ENCODE peak calls at places on chromosomes 3 and 15, in nine cellular contexts. G, L, S, A, I, M, V, T and P are unnamed samples.

GRCh38 chr15:75902129-75902557 is 1.5 kb upstream of the FBXO22 start:
- DNase-seq in M (no peak), S (no peak), G (no peak), T (no peak), I (peak), L (peak), V (peak), A (no peak), P (no peak)

GRCh38 chr15:39579487-39580116 is 1.3 kb upstream of the THBS1 start:
- DNase-seq in A (no peak), S (peak), T (peak), L (peak), V (peak), I (peak), G (no peak), M (peak), P (no peak)

GRCh38 chr15:50797926-50798325 is 32.4 kb upstream of the SPPL2A start:
- DNase-seq in V (no peak), A (no peak), G (no peak), T (no peak), L (no peak), M (no peak), I (no peak), S (no peak), P (no peak)

GRCh38 chr15:75673426-75674247 is 25.9 kb downstream of the SNX33 start:
- DNase-seq in L (peak), M (peak), V (peak), T (no peak), I (peak), A (no peak), G (no peak), S (no peak), P (no peak)

GRCh38 chr3:24156466-24156865 is 211.4 kb downstream of the NR1D2 start:
- DNase-seq in A (no peak), S (peak), V (no peak), L (no peak), I (no peak), M (peak), T (no peak), G (no peak), P (no peak)

GRCh38 chr15:70061086-70061370 is 36.7 kb downstream of the TLE3 start:
- DNase-seq in A (no peak), G (no peak), L (no peak), V (no peak), I (no peak), T (no peak), S (no peak), M (no peak), P (no peak)

GRCh38 chr3:183437696-183438564 is 9.5 kb upstream of the MCF2L2 start:
- DNase-seq in S (no peak), L (no peak), I (no peak), M (no peak), T (no peak), G (no peak), A (no peak), V (no peak), P (no peak)

GRCh38 chr3:190101320-190102117 is 19.2 kb downstream of the P3H2 start:
- DNase-seq in L (no peak), A (no peak), M (peak), V (no peak), I (no peak), S (peak), T (no peak), G (no peak), P (no peak)

GRCh38 chr3:125229168-125229567 is 16.6 kb upstream of the SLC12A8 start:
- DNase-seq in T (no peak), L (no peak), G (no peak), V (no peak), A (no peak), S (no peak), I (no peak), M (no peak), P (no peak)

GRCh38 chr3:43865887-43866528 is 175.3 kb downstream of the ABHD5 start:
- DNase-seq in G (no peak), T (peak), V (no peak), A (no peak), S (no peak), I (no peak), L (no peak), M (no peak), P (no peak)

GRCh38 chr3:194485471-194485875 is 1.3 kb downstream of the ATP13A3 start:
- DNase-seq in I (no peak), T (no peak), L (no peak), G (no peak), A (no peak), V (no peak), M (peak), S (peak), P (no peak)

GRCh38 chr15:68586274-68586961 is 7.6 kb downstream of the CORO2B start:
- DNase-seq in G (no peak), A (no peak), M (peak), T (no peak), S (no peak), I (no peak), V (no peak), L (no peak), P (no peak)

GRCh38 chr3:152352559-152352958 is 83.8 kb downstream of the MBNL1 start:
- DNase-seq in L (no peak), T (no peak), V (no peak), M (peak), G (no peak), I (no peak), S (no peak), A (no peak), P (no peak)

GRCh38 chr15:39153058-39153457 is 427.8 kb upstream of the THBS1 start:
- DNase-seq in V (no peak), L (no peak), A (no peak), S (no peak), I (no peak), T (no peak), G (no peak), M (no peak), P (no peak)

GRCh38 chr15:74573987-74574386 is 33.0 kb downstream of the ARID3B start:
- DNase-seq in M (peak), A (no peak), T (no peak), G (no peak), S (no peak), L (no peak), V (no peak), I (no peak), P (no peak)

GRCh38 chr3:112002458-112002971 is 3.8 kb downstream of the TAGLN3 start:
- DNase-seq in V (no peak), I (no peak), T (peak), L (no peak), M (peak), G (no peak), A (no peak), S (no peak), P (no peak)

GRCh38 chr3:172104471-172105072 is 65.2 kb downstream of the FNDC3B start:
- DNase-seq in S (no peak), M (no peak), L (peak), T (no peak), V (no peak), G (no peak), I (peak), A (no peak), P (no peak)

GRCh38 chr3:192273611-192274010 is 453.7 kb downstream of the FGF12 start:
- DNase-seq in M (no peak), I (peak), G (no peak), A (no peak), S (no peak), L (no peak), T (no peak), V (no peak), P (no peak)

GRCh38 chr3:171874251-171874679 is 31.1 kb downstream of the TMEM212 start:
- DNase-seq in G (no peak), I (no peak), L (no peak), M (peak), A (no peak), T (no peak), S (peak), V (no peak), P (no peak)

GRCh38 chr3:52004158-52004787 is 8.6 kb upstream of the RPL29 start:
- DNase-seq in V (peak), S (no peak), M (peak), T (no peak), L (peak), I (no peak), G (peak), A (no peak), P (peak)
- H3K27ac ChIP-seq in V (no peak), S (no peak), M (no peak), T (no peak), L (no peak), I (no peak), G (peak), A (no peak), P (peak)

GRCh38 chr15:101167791-101168462 is 83.9 kb downstream of the CHSY1 start:
- DNase-seq in T (peak), A (peak), G (no peak), I (peak), V (peak), L (peak), M (peak), S (peak), P (no peak)
- H3K27ac ChIP-seq in T (peak), A (no peak), G (peak), I (peak), V (peak), L (peak), M (peak), S (peak), P (peak)

DNA sequence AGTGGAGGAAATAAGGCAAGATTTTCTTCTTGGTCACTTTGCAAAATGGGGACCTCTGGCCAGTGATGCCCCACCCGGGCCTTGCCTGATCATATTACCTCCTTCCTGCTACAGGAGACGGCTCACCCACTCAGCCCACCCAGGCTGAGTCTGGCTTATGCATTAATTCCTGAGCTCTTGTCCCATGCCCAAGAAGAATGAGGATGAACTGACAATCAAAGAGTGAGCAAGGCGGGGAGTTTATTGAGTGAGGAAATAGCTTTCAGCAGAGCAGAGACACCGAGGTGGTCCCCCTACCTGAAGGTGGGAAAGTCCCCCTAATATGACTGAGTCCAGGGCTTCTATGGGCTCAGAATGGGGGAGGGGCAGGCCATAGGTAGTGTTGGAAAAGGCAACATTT is 107.5 kb downstream of the EOMES start:
- DNase-seq in V (no peak), I (no peak), L (no peak), M (no peak), S (no peak), A (no peak), T (no peak), G (no peak), P (no peak)
- H3K27ac ChIP-seq in V (no peak), I (no peak), L (no peak), M (peak), S (peak), A (no peak), T (no peak), G (no peak), P (no peak)

DNA sequence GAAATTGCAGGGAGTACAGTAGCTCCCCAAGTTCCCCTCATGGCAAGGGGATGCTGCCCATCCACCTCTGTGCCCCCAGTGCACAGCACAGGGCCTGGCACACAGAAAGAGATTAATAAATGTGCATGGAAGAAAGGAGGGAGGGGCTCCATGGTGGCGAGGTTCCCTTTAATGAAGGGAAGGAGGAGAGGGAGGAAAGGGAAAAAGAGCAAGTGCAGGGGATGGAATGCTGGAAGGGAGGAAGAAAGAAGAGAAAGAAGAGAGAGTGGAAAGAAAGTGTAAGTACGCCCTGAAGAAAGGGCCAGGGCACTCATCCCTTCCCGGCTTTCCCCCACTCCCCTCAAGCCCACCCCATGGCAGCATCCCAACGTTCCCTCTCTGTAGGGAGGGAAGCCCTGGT is 1.5 kb upstream of the VIPR1 start:
- DNase-seq in I (no peak), L (no peak), T (no peak), G (no peak), A (no peak), M (no peak), V (no peak), S (no peak), P (no peak)
- H3K27ac ChIP-seq in I (no peak), L (no peak), T (no peak), G (no peak), A (no peak), M (no peak), V (no peak), S (no peak), P (no peak)

GRCh38 chr3:185439745-185440466 is 58.9 kb downstream of the TMEM41A start:
- DNase-seq in V (no peak), A (no peak), L (no peak), T (no peak), I (no peak), S (no peak), M (no peak), G (no peak), P (peak)
- H3K27ac ChIP-seq in V (no peak), A (no peak), L (no peak), T (no peak), I (no peak), S (no peak), M (no peak), G (peak), P (peak)